ENCODE peak calls at places on chromosome 17, in four cellular contexts. O, P, W and E are unnamed samples.

GRCh38 chr17:76371656-76372628 is 12.5 kb upstream of the SPHK1 start:
- DNase-seq in O (peak), P (peak), W (no peak), E (peak)

GRCh38 chr17:82300707-82301270 is 16.6 kb downstream of the CD7 start:
- DNase-seq in O (peak), P (peak), W (peak), E (peak)

GRCh38 chr17:81381632-81382577 is 13.4 kb upstream of the BAHCC1 start:
- DNase-seq in O (no peak), P (no peak), W (peak), E (no peak)

GRCh38 chr17:77144227-77144626 is 3.5 kb downstream of the SEC14L1 start:
- DNase-seq in O (no peak), P (no peak), W (no peak), E (no peak)

GRCh38 chr17:79360196-79360595 is 250.7 kb downstream of the RBFOX3 start:
- DNase-seq in O (no peak), P (no peak), W (peak), E (no peak)

GRCh38 chr17:80195671-80196529 is 24.2 kb downstream of the SGSH start:
- DNase-seq in O (peak), P (no peak), W (no peak), E (no peak)

GRCh38 chr17:12985431-12986285 is 32.2 kb downstream of the ELAC2 start:
- DNase-seq in O (no peak), P (peak), W (no peak), E (no peak)

GRCh38 chr17:3963214-3964201 is 729 bp downstream of the ATP2A3 start:
- DNase-seq in O (no peak), P (no peak), W (no peak), E (no peak)

GRCh38 chr17:9235346-9235745 is 214.0 kb downstream of the NTN1 start:
- DNase-seq in O (no peak), P (no peak), W (no peak), E (no peak)

GRCh38 chr17:22461460-22462145 is 769.3 kb downstream of the KCNJ18 start:
- DNase-seq in O (no peak), P (no peak), W (no peak), E (no peak)

GRCh38 chr17:40551874-40552768 is 13.2 kb downstream of the CCR7 start:
- DNase-seq in O (peak), P (peak), W (no peak), E (no peak)

GRCh38 chr17:10127819-10128375 is 70.5 kb downstream of the GAS7 start:
- DNase-seq in O (no peak), P (peak), W (peak), E (no peak)

GRCh38 chr17:75516619-75517276 is 420 bp downstream of the TSEN54 start:
- DNase-seq in O (peak), P (peak), W (peak), E (no peak)

GRCh38 chr17:76155988-76156661 is 15.1 kb upstream of the FOXJ1 start:
- DNase-seq in O (no peak), P (no peak), W (no peak), E (no peak)

GRCh38 chr17:79740413-79740812 is 9.7 kb downstream of the ENPP7 start:
- DNase-seq in O (no peak), P (no peak), W (no peak), E (no peak)

GRCh38 chr17:80658821-80659220 is 114.2 kb downstream of the RPTOR start:
- DNase-seq in O (no peak), P (no peak), W (no peak), E (no peak)

GRCh38 chr17:59154335-59154720 is 658 bp downstream of the SKA2 start:
- DNase-seq in O (peak), P (peak), W (no peak), E (peak)

GRCh38 chr17:57634713-57635465 is 110.2 kb downstream of the CCDC182 start:
- DNase-seq in O (no peak), P (peak), W (no peak), E (peak)

GRCh38 chr17:27554152-27554551 is 76.8 kb upstream of the LGALS9 start:
- DNase-seq in O (no peak), P (no peak), W (no peak), E (no peak)

GRCh38 chr17:82863941-82864720 is 24.3 kb upstream of the ZNF750 start:
- DNase-seq in O (peak), P (peak), W (no peak), E (peak)

GRCh38 chr17:13671771-13672170 is 70.0 kb upstream of the HS3ST3A1 start:
- DNase-seq in O (peak), P (no peak), W (no peak), E (peak)

GRCh38 chr17:7884581-7885356 is 3.8 kb upstream of the CHD3 start:
- DNase-seq in O (no peak), P (no peak), W (peak), E (no peak)

GRCh38 chr17:80971704-80972304 is 19.8 kb upstream of the CHMP6 start:
- DNase-seq in O (no peak), P (no peak), W (no peak), E (no peak)

GRCh38 chr17:60472449-60472848 is 50.2 kb downstream of the CHCT1 start:
- DNase-seq in O (no peak), P (no peak), W (no peak), E (no peak)

GRCh38 chr17:27296427-27296979 is 2.6 kb downstream of the WSB1 start:
- DNase-seq in O (peak), P (peak), W (no peak), E (peak)

GRCh38 chr17:8921147-8921546 is 44.4 kb downstream of the PIK3R5 start:
- DNase-seq in O (no peak), P (no peak), W (no peak), E (no peak)

GRCh38 chr17:1239210-1239609 is 31.0 kb upstream of the BHLHA9 start:
- DNase-seq in O (no peak), P (no peak), W (no peak), E (no peak)

GRCh38 chr17:81471804-81472456 is 40.7 kb downstream of the ACTG1 start:
- DNase-seq in O (no peak), P (peak), W (no peak), E (peak)

GRCh38 chr17:70829876-70830275 is 660.5 kb downstream of the KCNJ2 start:
- DNase-seq in O (peak), P (no peak), W (no peak), E (peak)

GRCh38 chr17:49106366-49107210 is 26.0 kb upstream of the B4GALNT2 start:
- DNase-seq in O (peak), P (peak), W (no peak), E (peak)

DNA sequence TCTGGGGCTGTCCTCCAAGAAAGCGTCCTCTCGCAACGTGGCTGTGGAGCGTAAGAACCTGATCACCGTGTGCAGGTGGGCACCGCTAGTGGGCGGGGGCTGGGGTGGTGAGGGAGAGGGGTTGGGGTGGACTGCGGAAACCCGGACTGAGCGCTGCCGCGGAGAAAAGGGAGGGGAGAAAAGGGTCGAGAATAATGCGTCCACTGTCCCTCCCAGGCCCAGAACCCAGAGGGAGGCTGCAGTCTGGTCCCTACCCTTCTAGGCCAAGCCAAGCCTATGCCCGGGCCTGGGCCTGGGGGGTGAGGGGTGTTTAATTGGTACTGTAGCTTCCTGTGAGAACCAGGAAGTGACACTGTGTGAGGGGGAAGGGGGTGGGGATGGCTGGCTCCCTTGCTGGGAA is 464 bp downstream of the RUNDC3A start:
- DNase-seq in O (no peak), P (no peak), W (no peak), E (no peak)
- H3K4me3 ChIP-seq in O (no peak), P (peak), W (no peak), E (no peak)

DNA sequence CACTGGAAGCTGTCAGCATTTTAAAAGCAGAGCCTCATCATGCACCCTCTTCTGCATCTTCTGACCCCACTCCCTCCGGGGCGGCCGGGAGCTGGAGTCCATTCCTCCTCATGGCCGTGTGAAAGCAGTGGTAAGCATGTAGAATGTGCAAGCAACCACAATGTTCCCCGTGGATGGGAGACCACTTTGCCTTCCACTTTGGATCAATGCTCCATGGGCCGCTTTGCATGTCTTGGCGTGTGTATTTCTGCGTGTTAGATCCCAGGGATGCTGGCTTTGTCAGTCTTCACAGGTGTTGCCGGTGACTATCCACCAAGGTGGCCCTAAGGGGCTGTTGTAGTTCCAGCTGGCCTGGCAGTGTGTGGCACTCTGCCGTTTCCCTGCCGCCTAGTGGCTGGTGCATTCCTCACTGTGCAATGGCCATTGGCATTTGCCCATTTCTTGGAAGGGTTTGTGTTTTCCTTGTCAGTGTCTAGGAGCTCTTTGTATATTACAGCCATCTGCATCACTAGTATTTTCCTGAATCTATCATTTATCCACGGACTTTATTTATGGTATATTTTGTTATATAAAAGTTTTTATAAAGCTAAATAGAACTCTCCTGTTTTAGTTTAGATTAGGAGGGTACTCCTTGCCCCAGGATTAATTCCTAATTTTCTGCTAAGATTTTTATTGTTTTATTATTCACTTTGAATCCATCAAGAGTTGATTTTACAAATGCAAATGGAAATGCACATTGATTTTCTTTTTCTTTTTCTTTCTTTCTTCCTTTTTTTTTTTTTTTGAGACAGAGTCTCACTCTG is 5.8 kb upstream of the ALDH3A1 start:
- DNase-seq in O (peak), P (no peak), W (peak), E (peak)
- TF ChIP-seq CTCF in O (peak), P (peak), W (peak), E (peak)

DNA sequence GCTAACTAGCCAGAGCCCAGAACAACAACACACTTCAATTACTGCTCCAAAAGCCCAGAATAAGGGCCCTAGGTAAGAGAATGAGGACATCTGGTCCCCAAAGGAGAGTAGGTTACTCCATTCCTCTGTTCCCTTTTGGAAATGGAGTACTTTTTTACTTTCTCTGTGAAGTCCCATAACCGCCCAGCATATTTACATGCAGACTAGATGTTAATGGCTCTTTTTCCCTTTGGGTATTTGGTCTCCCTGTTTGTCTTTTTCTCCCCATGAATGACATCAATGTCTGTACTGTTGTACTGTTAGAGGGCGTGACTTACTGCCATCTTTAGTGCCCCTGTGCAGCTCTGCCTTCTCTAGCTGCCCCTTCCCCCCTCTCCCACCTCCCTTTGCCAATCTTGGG is 19.0 kb downstream of the GPR179 start:
- DNase-seq in O (no peak), P (no peak), W (no peak), E (no peak)
- H3K4me3 ChIP-seq in O (no peak), P (no peak), W (no peak), E (no peak)

DNA sequence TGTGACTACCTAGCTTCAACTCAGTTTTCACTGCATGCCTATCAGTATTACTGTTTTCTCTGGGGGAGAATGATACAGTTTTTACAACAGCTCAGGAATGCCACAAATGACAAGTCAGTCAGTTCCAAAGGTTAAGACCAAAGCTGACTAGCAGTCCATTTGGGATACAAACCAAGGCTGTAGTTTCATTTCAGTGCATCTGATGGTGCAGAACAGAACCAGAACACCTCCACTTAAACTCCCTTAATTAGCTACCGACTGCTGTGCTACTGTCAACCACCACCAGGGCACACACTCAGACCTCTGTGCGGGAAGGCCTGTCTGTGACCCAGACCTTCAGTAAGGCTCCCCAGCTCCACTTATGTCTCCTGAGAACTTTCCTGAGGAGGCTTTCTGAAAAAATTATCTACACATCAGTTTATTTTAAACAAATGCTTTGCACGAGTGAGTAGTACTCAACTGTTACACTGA is 20.4 kb downstream of the NFE2L1 start:
- DNase-seq in O (peak), P (peak), W (no peak), E (no peak)
- TF ChIP-seq CTCF in O (peak), P (peak), W (no peak), E (peak)